ENCODE peak calls at places on chromosomes 12 and 14, in seven cellular contexts. R, N, K, E, G, H and C are unnamed samples.

GRCh38 chr14:50237448-50237847 is 6.1 kb upstream of the SOS2 start:
- DNase-seq in R (no peak), N (peak; percentile 39), K (no peak), E (no peak), G (no peak), H (no peak), C (no peak)

GRCh38 chr14:65492277-65492676 is 79.7 kb downstream of the FUT8 start:
- DNase-seq in R (no peak), N (no peak), K (no peak), E (no peak), G (no peak), H (no peak), C (no peak)

GRCh38 chr12:111185889-111186227 is 183.0 kb downstream of the PHETA1 start:
- DNase-seq in R (no peak), N (no peak), K (no peak), E (no peak), G (no peak), H (no peak), C (no peak)

GRCh38 chr14:75437201-75438143 is 9.7 kb downstream of the JDP2 start:
- DNase-seq in R (no peak), N (peak; percentile 62), K (no peak), E (no peak), G (no peak), H (no peak), C (no peak)

GRCh38 chr12:112473056-112473455 is 54.3 kb downstream of the PTPN11 start:
- DNase-seq in R (no peak), N (no peak), K (no peak), E (no peak), G (no peak), H (no peak), C (no peak)

GRCh38 chr12:31749024-31749704 is 20.3 kb upstream of the AMN1 start:
- DNase-seq in R (peak; percentile 99), N (peak; percentile 99), K (no peak), E (peak; percentile 44), G (no peak), H (peak; percentile 86), C (no peak)

GRCh38 chr12:116142936-116143882 is 134.3 kb downstream of the MED13L start:
- DNase-seq in R (no peak), N (no peak), K (no peak), E (no peak), G (no peak), H (no peak), C (no peak)

GRCh38 chr12:14961466-14962155 is at the start of gene ARHGDIB:
- DNase-seq in R (peak; percentile 87), N (peak; percentile 73), K (no peak), E (peak; percentile 13), G (no peak), H (peak; percentile 58), C (no peak)

GRCh38 chr14:51328089-51328941 is 88.3 kb downstream of the TMX1 start:
- DNase-seq in R (no peak), N (no peak), K (no peak), E (no peak), G (no peak), H (no peak), C (no peak)

GRCh38 chr14:72924332-72924731 is 1.9 kb upstream of the DCAF4 start:
- DNase-seq in R (no peak), N (no peak), K (peak; percentile 83), E (no peak), G (no peak), H (no peak), C (no peak)

GRCh38 chr12:127548123-127548553 is 718.8 kb upstream of the TMEM132C start:
- DNase-seq in R (no peak), N (no peak), K (no peak), E (no peak), G (no peak), H (no peak), C (no peak)

GRCh38 chr12:120761581-120761980 is 36.0 kb downstream of the ACADS start:
- DNase-seq in R (no peak), N (no peak), K (peak; percentile 81), E (peak; percentile 77), G (no peak), H (no peak), C (no peak)

GRCh38 chr14:63186453-63186852 is 17.8 kb upstream of the RHOJ start:
- DNase-seq in R (no peak), N (no peak), K (no peak), E (no peak), G (no peak), H (no peak), C (no peak)

GRCh38 chr14:80959448-80960006 is 4.1 kb downstream of the TSHR start:
- DNase-seq in R (peak; percentile 91), N (peak; percentile 56), K (no peak), E (no peak), G (no peak), H (peak; percentile 46), C (no peak)

GRCh38 chr14:31024577-31025334 is 693 bp upstream of the AP4S1 start:
- DNase-seq in R (no peak), N (peak; percentile 39), K (no peak), E (no peak), G (no peak), H (no peak), C (no peak)

GRCh38 chr12:42213023-42213422 is 25.0 kb downstream of the YAF2 start:
- DNase-seq in R (no peak), N (peak; percentile 66), K (peak; percentile 63), E (peak; percentile 19), G (no peak), H (peak; percentile 25), C (no peak)

GRCh38 chr12:27525373-27525772 is 1.4 kb downstream of the PPFIBP1 start:
- DNase-seq in R (no peak), N (peak; percentile 19), K (no peak), E (no peak), G (no peak), H (no peak), C (no peak)

GRCh38 chr12:75805905-75806304 is 225.7 kb downstream of the PHLDA1 start:
- DNase-seq in R (no peak), N (no peak), K (no peak), E (no peak), G (no peak), H (no peak), C (no peak)

GRCh38 chr14:55117816-55118441 is 11.1 kb upstream of the LGALS3 start:
- DNase-seq in R (no peak), N (no peak), K (no peak), E (no peak), G (no peak), H (no peak), C (no peak)

GRCh38 chr14:60760648-60761364 is 26.2 kb downstream of the MNAT1 start:
- DNase-seq in R (no peak), N (peak; percentile 55), K (no peak), E (no peak), G (no peak), H (no peak), C (no peak)

GRCh38 chr14:28707814-28708213 is 58.8 kb upstream of the FOXG1 start:
- DNase-seq in R (no peak), N (no peak), K (no peak), E (no peak), G (no peak), H (no peak), C (no peak)

GRCh38 chr12:32151081-32151480 is 44.4 kb downstream of the BICD1 start:
- DNase-seq in R (no peak), N (no peak), K (no peak), E (no peak), G (no peak), H (no peak), C (no peak)

GRCh38 chr12:70994217-70994788 is 73.8 kb upstream of the PTPRR start:
- DNase-seq in R (no peak), N (no peak), K (no peak), E (no peak), G (no peak), H (no peak), C (no peak)

GRCh38 chr14:61940669-61941420 is 178.6 kb downstream of the SNAPC1 start:
- DNase-seq in R (no peak), N (no peak), K (no peak), E (no peak), G (no peak), H (no peak), C (no peak)

GRCh38 chr12:56718636-56719035 is 6.5 kb downstream of the NACA start:
- DNase-seq in R (no peak), N (no peak), K (no peak), E (no peak), G (no peak), H (no peak), C (no peak)

GRCh38 chr14:24258548-24259265 is 4.3 kb downstream of the TGM1 start:
- DNase-seq in R (no peak), N (no peak), K (no peak), E (no peak), G (no peak), H (no peak), C (no peak)

GRCh38 chr14:92215579-92215978 is 93.8 kb downstream of the CPSF2 start:
- DNase-seq in R (no peak), N (no peak), K (no peak), E (no peak), G (no peak), H (no peak), C (no peak)

GRCh38 chr12:2833810-2834209 is 1.0 kb downstream of the NRIP2 start:
- DNase-seq in R (no peak), N (no peak), K (no peak), E (no peak), G (no peak), H (no peak), C (no peak)
- H3K27ac ChIP-seq in R (no peak overlapping the region), N (no peak overlapping the region), K (no peak overlapping the region), E (no peak overlapping the region), G (peak overlapping the region; percentile 87), H (no peak overlapping the region), C (peak overlapping the region; percentile 77)

DNA sequence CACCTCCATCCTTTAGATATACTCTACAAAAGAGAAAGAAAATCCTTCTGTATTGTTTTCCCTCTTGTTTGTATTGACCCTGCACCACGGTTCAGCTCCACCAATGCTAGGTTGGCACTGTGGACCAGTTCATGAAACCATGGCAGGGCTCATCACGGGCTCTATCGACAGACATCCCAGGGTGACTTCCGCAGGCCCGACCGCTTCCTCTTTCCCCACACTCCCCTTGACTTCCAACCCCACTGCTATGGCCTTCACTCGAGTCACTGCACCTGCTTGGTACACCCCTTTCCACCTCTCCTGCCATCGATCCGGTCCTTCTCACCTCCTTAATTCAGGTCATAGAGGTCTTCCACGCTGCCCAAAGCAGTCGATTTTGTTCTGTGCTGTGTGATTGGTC is 21.2 kb upstream of the AKAP5 start:
- DNase-seq in R (no peak), N (no peak), K (no peak), E (no peak), G (no peak), H (no peak), C (no peak)
- H3K27ac ChIP-seq in R (peak overlapping the region; percentile 97), N (no peak overlapping the region), K (no peak overlapping the region), E (no peak overlapping the region), G (no peak overlapping the region), H (no peak overlapping the region), C (no peak overlapping the region)

DNA sequence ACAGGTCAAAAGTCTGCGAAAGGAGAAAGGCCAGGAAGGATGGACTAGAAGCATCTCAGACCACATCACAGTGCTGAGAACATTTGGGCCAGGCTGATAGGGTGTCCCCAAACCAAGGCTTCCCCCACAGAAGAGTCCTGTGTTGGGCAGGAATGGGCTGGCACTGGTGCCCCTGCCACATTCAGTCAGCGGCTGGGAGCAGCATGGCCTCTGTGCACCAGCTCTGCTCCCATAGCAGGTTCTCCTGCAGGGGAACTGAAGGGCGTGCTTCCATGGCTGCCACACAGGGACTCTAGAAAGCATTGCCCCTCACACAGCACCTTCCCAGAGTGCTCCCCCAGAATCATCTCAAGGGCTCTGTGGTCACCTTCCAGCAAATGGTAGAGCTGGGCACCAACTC is 17.5 kb downstream of the EVL start:
- DNase-seq in R (no peak), N (no peak), K (no peak), E (no peak), G (no peak), H (no peak), C (no peak)
- H3K27ac ChIP-seq in R (no peak overlapping the region), N (no peak overlapping the region), K (no peak overlapping the region), E (no peak overlapping the region), G (no peak overlapping the region), H (no peak overlapping the region), C (no peak overlapping the region)

GRCh38 chr14:32495435-32495734 is 166.3 kb downstream of the AKAP6 start:
- DNase-seq in R (no peak), N (no peak), K (no peak), E (no peak), G (no peak), H (no peak), C (no peak)
- H3K27ac ChIP-seq in R (no peak overlapping the region), N (no peak overlapping the region), K (peak overlapping the region; percentile 98), E (peak overlapping the region; percentile 94), G (no peak overlapping the region), H (peak overlapping the region; percentile 63), C (peak overlapping the region; percentile 72)